ENCODE peak calls at places on chromosome 4, in eight cellular contexts. Z is Karpas-422; I is body of pancreas; X is cardiac muscle cell; K is effector memory CD4-positive, alpha-beta T cell; C is HCT116; V is CD4-positive, CD25-positive, alpha-beta regulatory T cell; L is suprapubic skin. T is an unnamed sample.
A peak's percentile ranks its signal among the peaks of the same experiment; 100 is the strongest.

GRCh38 chr4:61210186-61210939 is 10.2 kb downstream of the ADGRL3 start:
- DNase-seq in X (no peak), I (no peak), L (no peak), Z (no peak), V (no peak), C (no peak), K (no peak), T (no peak)

GRCh38 chr4:118823471-118823870 is 12.5 kb downstream of the SEC24D start:
- DNase-seq in C (peak; percentile 28), I (peak; percentile 78), X (no peak), V (no peak), K (no peak), L (no peak), Z (no peak), T (no peak)

GRCh38 chr4:41192136-41192535 is 22.2 kb downstream of the APBB2 start:
- DNase-seq in X (no peak), Z (no peak), C (no peak), L (no peak), K (no peak), V (no peak), I (no peak), T (no peak)

GRCh38 chr4:61462451-61463326 is 262.6 kb downstream of the ADGRL3 start:
- DNase-seq in K (no peak), X (no peak), L (no peak), Z (no peak), V (no peak), C (no peak), I (no peak), T (no peak)

GRCh38 chr4:145881585-145881984 is 57.0 kb downstream of the ZNF827 start:
- DNase-seq in L (no peak), V (no peak), I (no peak), C (no peak), X (no peak), K (no peak), Z (no peak), T (no peak)

GRCh38 chr4:106583567-106583966 is 215.0 kb upstream of the GIMD1 start:
- DNase-seq in V (no peak), X (no peak), K (no peak), I (no peak), L (no peak), Z (no peak), C (peak; percentile 22), T (no peak)

GRCh38 chr4:152168960-152169616 is 366.8 kb downstream of the FBXW7 start:
- DNase-seq in V (no peak), K (no peak), L (no peak), I (no peak), Z (no peak), X (no peak), C (no peak), T (no peak)

GRCh38 chr4:1981251-1982055 is 27.3 kb downstream of the NELFA start:
- DNase-seq in K (no peak), C (peak; percentile 12), Z (no peak), X (peak; percentile 25), V (no peak), I (no peak), L (no peak), T (no peak)

GRCh38 chr4:179485781-179486180 is 2043.5 kb upstream of the AGA start:
- DNase-seq in X (no peak), I (no peak), V (no peak), K (no peak), C (no peak), L (no peak), Z (no peak), T (no peak)

GRCh38 chr4:75786938-75787337 is 62.6 kb downstream of the USO1 start:
- DNase-seq in K (no peak), C (no peak), L (no peak), X (no peak), Z (no peak), V (no peak), I (no peak), T (no peak)

GRCh38 chr4:77385124-77385969 is 220.3 kb upstream of the CXCL13 start:
- DNase-seq in K (peak; percentile 4), V (peak; percentile 65), C (peak; percentile 54), I (peak; percentile 76), Z (peak; percentile 67), L (peak; percentile 68), X (peak; percentile 73), T (peak; percentile 46)

GRCh38 chr4:117064297-117064696 is 21.1 kb downstream of the TRAM1L1 start:
- DNase-seq in X (no peak), K (no peak), L (no peak), Z (no peak), C (no peak), I (no peak), V (no peak), T (no peak)

GRCh38 chr4:173046818-173047217 is 121.8 kb upstream of the GALNT7 start:
- DNase-seq in K (no peak), I (no peak), L (no peak), V (no peak), Z (no peak), C (no peak), X (no peak), T (no peak)

GRCh38 chr4:126465341-126465740 is 1150.6 kb downstream of the FAT4 start:
- DNase-seq in C (no peak), Z (no peak), L (no peak), V (no peak), K (no peak), I (no peak), X (no peak), T (no peak)

GRCh38 chr4:175033162-175033561 is 115.0 kb downstream of the ADAM29 start:
- DNase-seq in K (no peak), Z (no peak), V (no peak), I (no peak), L (no peak), X (no peak), C (no peak), T (no peak)
- H3K4me3 ChIP-seq in K (no peak overlapping the region), Z (no peak overlapping the region), V (no peak overlapping the region), I (no peak overlapping the region), L (no peak overlapping the region), X (no peak overlapping the region), C (no peak overlapping the region), T (no peak overlapping the region)

DNA sequence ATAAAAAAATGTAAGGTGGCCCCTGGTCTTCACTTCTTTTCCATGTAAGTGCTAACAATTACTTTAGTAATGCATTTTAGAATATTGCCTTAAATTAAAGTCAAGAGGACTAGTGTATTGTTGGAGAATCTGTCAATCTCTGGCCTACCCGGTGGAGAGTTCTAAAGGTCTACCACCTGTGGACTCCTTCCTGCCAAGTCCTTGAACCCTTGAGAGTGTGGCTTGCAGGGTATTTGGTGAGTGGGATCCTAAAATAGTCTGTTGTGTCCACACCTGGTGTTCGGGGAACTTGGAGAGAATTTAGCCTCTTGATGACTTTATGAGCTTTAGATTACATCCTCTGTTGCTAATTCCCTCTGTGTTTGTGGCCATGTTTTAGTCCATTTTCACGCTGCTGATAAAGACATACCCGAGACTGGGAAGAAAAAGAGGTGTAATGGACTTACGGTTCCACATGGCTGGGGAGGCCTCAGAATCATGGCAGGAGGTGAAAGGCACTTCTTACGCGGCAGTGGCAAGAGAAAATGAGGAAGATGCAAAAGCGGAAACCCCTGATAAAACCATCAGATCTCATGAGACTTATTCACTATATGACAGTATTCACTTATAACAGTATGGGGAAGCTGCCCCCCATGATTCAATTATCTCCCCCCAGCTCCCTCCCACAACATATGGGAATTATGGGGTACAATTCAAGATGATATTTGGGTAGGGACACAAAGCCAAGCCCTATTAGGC is 23.8 kb downstream of the DDIT4L start:
- DNase-seq in K (no peak), V (no peak), Z (no peak), I (no peak), C (no peak), X (no peak), L (no peak), T (no peak)
- H3K9me3 ChIP-seq in K (no peaks in the 10 kb centered on the region), V (peaks cover 6% of the 10 kb centered on the region), Z (no peaks in the 10 kb centered on the region), I (no peaks in the 10 kb centered on the region), C (peaks cover 6% of the 10 kb centered on the region), X (no peaks in the 10 kb centered on the region), L (no peaks in the 10 kb centered on the region), T (no peaks in the 10 kb centered on the region)

GRCh38 chr4:48553720-48554119 is 63.7 kb downstream of the ZAR1 start:
- DNase-seq in C (no peak), K (no peak), I (no peak), Z (no peak), V (no peak), L (no peak), X (no peak), T (no peak)
- H3K36me3 ChIP-seq in C (no peaks in the 10 kb centered on the region), K (peaks cover 65% of the 10 kb centered on the region), I (peaks cover 9% of the 10 kb centered on the region), Z (peaks cover 32% of the 10 kb centered on the region), V (peaks cover 84% of the 10 kb centered on the region), L (peaks cover 92% of the 10 kb centered on the region), X (peaks cover 50% of the 10 kb centered on the region), T (peaks cover 15% of the 10 kb centered on the region)

DNA sequence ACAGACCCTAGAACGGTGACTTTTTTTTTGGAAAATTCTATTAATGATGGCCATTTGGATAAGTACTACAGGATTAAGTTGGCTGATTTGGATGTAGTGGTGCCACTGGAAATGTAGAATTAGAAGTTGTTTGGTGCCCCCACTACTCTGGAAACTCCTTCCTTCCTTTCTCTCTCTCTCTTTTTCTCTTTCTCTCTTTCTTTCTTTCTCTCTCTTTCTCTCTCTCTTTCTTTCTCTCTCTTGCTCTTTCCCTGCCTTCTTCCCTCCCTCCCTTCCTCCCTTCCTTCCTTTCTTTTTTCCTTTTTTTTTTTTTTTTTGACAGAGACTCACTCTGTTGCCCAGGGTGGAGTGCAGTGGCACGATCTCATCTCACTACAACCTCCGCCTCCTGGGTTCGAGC is 2.7 kb downstream of the GAR1 start:
- DNase-seq in I (no peak), X (no peak), K (no peak), V (no peak), L (no peak), C (no peak), Z (no peak), T (no peak)
- H3K4me3 ChIP-seq in I (no peak overlapping the region), X (no peak overlapping the region), K (no peak overlapping the region), V (no peak overlapping the region), L (no peak overlapping the region), C (no peak overlapping the region), Z (no peak overlapping the region), T (no peak overlapping the region)

GRCh38 chr4:6056976-6057766 is 38.9 kb upstream of the C4orf50 start:
- DNase-seq in L (no peak), X (no peak), C (no peak), Z (no peak), V (no peak), K (no peak), I (no peak), T (no peak)
- H3K9me3 ChIP-seq in L (peaks cover 18% of the 10 kb centered on the region), X (no peaks in the 10 kb centered on the region), C (peaks cover 15% of the 10 kb centered on the region), Z (peaks cover 35% of the 10 kb centered on the region), V (peaks cover 28% of the 10 kb centered on the region), K (peaks cover 20% of the 10 kb centered on the region), I (no peaks in the 10 kb centered on the region), T (no peaks in the 10 kb centered on the region)

T was measured in SJSA1.